ENCODE peak calls at places on chromosomes 3 and 15, in nine cellular contexts. S is kidney, V is NCI-H1417, W is psoas muscle, A is stomach, Q is skeletal muscle cell, P is nephron progenitor cell, M is SJCRH30, N is kidney epithelial cell. E is an unnamed sample.

GRCh38 chr15:85414495-85414894 is 34.1 kb downstream of the AKAP13 start:
- DNase-seq in S (no peak), V (no peak), W (no peak), A (no peak), Q (no peak), P (no peak), M (no peak), N (no peak), E (no peak)

GRCh38 chr3:149969945-149970715 is 565 bp downstream of the PFN2 start:
- DNase-seq in S (peak; percentile 93), V (peak; percentile 76), W (peak; percentile 80), A (peak; percentile 88), Q (peak; percentile 63), P (peak; percentile 87), M (peak; percentile 73), N (no peak), E (peak; percentile 74)

GRCh38 chr15:41104234-41104633 is 11.8 kb downstream of the INO80 start:
- DNase-seq in S (no peak), V (no peak), W (no peak), A (no peak), Q (no peak), P (no peak), M (no peak), N (no peak), E (no peak)

GRCh38 chr15:62306851-62307504 is 141.9 kb upstream of the C2CD4B start:
- DNase-seq in S (peak; percentile 75), V (peak; percentile 52), W (peak; percentile 35), A (peak; percentile 64), Q (peak; percentile 20), P (peak; percentile 46), M (peak; percentile 65), N (peak; percentile 55), E (peak; percentile 80)

GRCh38 chr15:33242669-33243191 is 48.2 kb upstream of the FMN1 start:
- DNase-seq in S (no peak), V (no peak), W (no peak), A (no peak), Q (no peak), P (no peak), M (no peak), N (peak; percentile 73), E (no peak)

GRCh38 chr15:82571722-82572222 is 31.5 kb upstream of the RPS17 start:
- DNase-seq in S (peak; percentile 83), V (no peak), W (peak; percentile 66), A (peak; percentile 43), Q (peak; percentile 60), P (peak; percentile 48), M (peak; percentile 42), N (no peak), E (peak; percentile 80)

GRCh38 chr3:119588112-119588511 is 8.8 kb downstream of the ADPRH start:
- DNase-seq in S (no peak), V (no peak), W (peak; percentile 50), A (peak; percentile 41), Q (no peak), P (no peak), M (peak; percentile 33), N (no peak), E (no peak)

GRCh38 chr3:167302710-167303109 is 77.4 kb downstream of the ZBBX start:
- DNase-seq in S (no peak), V (no peak), W (no peak), A (no peak), Q (no peak), P (no peak), M (no peak), N (no peak), E (no peak)

GRCh38 chr3:195028877-195029606 is 241.9 kb downstream of the XXYLT1 start:
- DNase-seq in S (no peak), V (no peak), W (no peak), A (peak; percentile 40), Q (no peak), P (no peak), M (no peak), N (no peak), E (no peak)

GRCh38 chr3:71584216-71585061 is 911 bp upstream of the FOXP1 start:
- DNase-seq in S (peak; percentile 66), V (peak; percentile 21), W (peak; percentile 35), A (peak; percentile 31), Q (no peak), P (peak; percentile 40), M (peak; percentile 5), N (no peak), E (no peak)

GRCh38 chr3:141332436-141332835 is 35.9 kb upstream of the ZBTB38 start:
- DNase-seq in S (no peak), V (no peak), W (no peak), A (no peak), Q (no peak), P (no peak), M (no peak), N (no peak), E (no peak)

GRCh38 chr15:69145694-69146492 is 14.5 kb upstream of the GLCE start:
- DNase-seq in S (no peak), V (peak; percentile 28), W (no peak), A (no peak), Q (no peak), P (peak; percentile 23), M (no peak), N (no peak), E (no peak)

GRCh38 chr3:182393830-182394367 is 399.4 kb upstream of the ATP11B start:
- DNase-seq in S (no peak), V (peak; percentile 51), W (no peak), A (no peak), Q (no peak), P (no peak), M (no peak), N (no peak), E (no peak)

GRCh38 chr15:58344164-58345070 is 87.4 kb upstream of the LIPC start:
- DNase-seq in S (no peak), V (no peak), W (no peak), A (no peak), Q (no peak), P (no peak), M (no peak), N (no peak), E (no peak)

GRCh38 chr3:14562441-14562840 is 22.3 kb upstream of the GRIP2 start:
- DNase-seq in S (no peak), V (no peak), W (no peak), A (no peak), Q (no peak), P (no peak), M (no peak), N (no peak), E (no peak)

GRCh38 chr3:156252656-156253055 is 132.3 kb downstream of the KCNAB1 start:
- DNase-seq in S (no peak), V (no peak), W (no peak), A (no peak), Q (no peak), P (no peak), M (no peak), N (no peak), E (peak; percentile 40)

GRCh38 chr3:86180696-86181095 is 810.3 kb downstream of the VGLL3 start:
- DNase-seq in S (no peak), V (no peak), W (no peak), A (no peak), Q (no peak), P (no peak), M (peak; percentile 15), N (no peak), E (peak; percentile 25)

GRCh38 chr3:111852540-111852939 is 6.5 kb upstream of the PHLDB2 start:
- DNase-seq in S (no peak), V (no peak), W (no peak), A (no peak), Q (no peak), P (no peak), M (peak; percentile 31), N (no peak), E (no peak)

GRCh38 chr3:55488398-55489055 is 1.4 kb upstream of the WNT5A start:
- DNase-seq in S (peak; percentile 90), V (no peak), W (peak; percentile 66), A (peak; percentile 61), Q (no peak), P (peak; percentile 77), M (peak; percentile 86), N (no peak), E (peak; percentile 51)

GRCh38 chr3:53154731-53155320 is 6.2 kb upstream of the PRKCD start:
- DNase-seq in S (no peak), V (no peak), W (no peak), A (peak; percentile 53), Q (no peak), P (no peak), M (no peak), N (no peak), E (no peak)

GRCh38 chr3:17942856-17943255 is 200.4 kb upstream of the TBC1D5 start:
- DNase-seq in S (no peak), V (no peak), W (no peak), A (no peak), Q (no peak), P (no peak), M (no peak), N (no peak), E (no peak)

GRCh38 chr3:24299801-24300626 is 194.6 kb downstream of the THRB start:
- DNase-seq in S (no peak), V (no peak), W (no peak), A (no peak), Q (no peak), P (no peak), M (no peak), N (peak; percentile 65), E (no peak)

GRCh38 chr3:173007079-173007723 is 133.8 kb downstream of the SPATA16 start:
- DNase-seq in S (no peak), V (no peak), W (no peak), A (no peak), Q (no peak), P (no peak), M (no peak), N (no peak), E (no peak)

GRCh38 chr3:43862992-43863805 is 172.5 kb downstream of the ABHD5 start:
- DNase-seq in S (no peak), V (no peak), W (no peak), A (no peak), Q (no peak), P (no peak), M (no peak), N (no peak), E (peak; percentile 40)

E was measured in WERI-Rb-1.